ENCODE peak calls at places on chromosomes 2 and 18, in nine cellular contexts. P is fibroblast of lung, I is endodermal cell, S is HepG2, Z is colonic mucosa, N is stomach, D is neuronal stem cell, K is Panc1, O is left lung. W is an unnamed sample. For H3K4me1 and H3K9me3, the result is how much of the 10 kb centered on the place peaks cover.

GRCh38 chr2:203532957-203533695 is 2.0 kb downstream of the RAPH1 start:
- DNase-seq in P (peak), I (no peak), S (peak), Z (no peak), N (no peak), D (peak), K (no peak), O (no peak), W (peak)

GRCh38 chr2:71831208-71831577 is 316.5 kb downstream of the CYP26B1 start:
- DNase-seq in P (peak), I (peak), S (no peak), Z (no peak), N (peak), D (no peak), K (no peak), O (no peak), W (no peak)

GRCh38 chr2:28319118-28320008 is 73.3 kb upstream of the FOSL2 start:
- DNase-seq in P (no peak), I (peak), S (peak), Z (no peak), N (no peak), D (no peak), K (no peak), O (no peak), W (no peak)

GRCh38 chr2:171941316-171941699 is 19.0 kb downstream of the HAT1 start:
- DNase-seq in P (no peak), I (no peak), S (no peak), Z (no peak), N (no peak), D (no peak), K (no peak), O (no peak), W (no peak)

GRCh38 chr18:39839782-39840181 is 2115.3 kb upstream of the PIK3C3 start:
- DNase-seq in P (peak), I (no peak), S (no peak), Z (no peak), N (no peak), D (no peak), K (no peak), O (no peak), W (no peak)

GRCh38 chr2:227888289-227888688 is 16.9 kb downstream of the DAW1 start:
- DNase-seq in P (no peak), I (peak), S (no peak), Z (peak), N (no peak), D (no peak), K (no peak), O (no peak), W (no peak)

GRCh38 chr2:231634412-231634811 is 41.7 kb downstream of the TEX44 start:
- DNase-seq in P (no peak), I (no peak), S (no peak), Z (no peak), N (no peak), D (no peak), K (no peak), O (no peak), W (no peak)

GRCh38 chr2:241422350-241422749 is 66.3 kb downstream of the FARP2 start:
- DNase-seq in P (no peak), I (no peak), S (no peak), Z (no peak), N (no peak), D (no peak), K (no peak), O (no peak), W (no peak)

GRCh38 chr18:25568926-25569325 is 217.0 kb upstream of the ZNF521 start:
- DNase-seq in P (no peak), I (no peak), S (no peak), Z (no peak), N (no peak), D (no peak), K (no peak), O (no peak), W (no peak)

GRCh38 chr2:80462654-80463053 is 158.1 kb upstream of the LRRTM1 start:
- DNase-seq in P (no peak), I (no peak), S (no peak), Z (no peak), N (no peak), D (no peak), K (no peak), O (no peak), W (no peak)

GRCh38 chr18:25866331-25866730 is 224.1 kb downstream of the SS18 start:
- DNase-seq in P (no peak), I (no peak), S (no peak), Z (no peak), N (no peak), D (no peak), K (no peak), O (no peak), W (no peak)

GRCh38 chr2:237500681-237501424 is 13.8 kb downstream of the MLPH start:
- DNase-seq in P (peak), I (no peak), S (no peak), Z (no peak), N (no peak), D (no peak), K (peak), O (no peak), W (no peak)

GRCh38 chr2:172930871-172931255 is 144.8 kb upstream of the MAP3K20 start:
- DNase-seq in P (no peak), I (no peak), S (no peak), Z (no peak), N (no peak), D (no peak), K (no peak), O (no peak), W (no peak)

GRCh38 chr2:58427572-58428285 is 186.6 kb upstream of the FANCL start:
- DNase-seq in P (peak), I (peak), S (peak), Z (peak), N (peak), D (peak), K (no peak), O (peak), W (no peak)

GRCh38 chr2:100470898-100471514 is 724 bp downstream of the NMS start:
- DNase-seq in P (peak), I (peak), S (peak), Z (no peak), N (no peak), D (peak), K (no peak), O (peak), W (no peak)

GRCh38 chr2:238139141-238139840 is 823 bp downstream of the KLHL30 start:
- DNase-seq in P (no peak), I (peak), S (no peak), Z (no peak), N (no peak), D (no peak), K (no peak), O (no peak), W (no peak)

GRCh38 chr2:127072970-127073369 is 34.0 kb downstream of the BIN1 start:
- DNase-seq in P (no peak), I (no peak), S (no peak), Z (no peak), N (no peak), D (no peak), K (no peak), O (no peak), W (no peak)

GRCh38 chr2:235639387-235639786 is 145.5 kb downstream of the AGAP1 start:
- DNase-seq in P (peak), I (no peak), S (no peak), Z (peak), N (no peak), D (no peak), K (no peak), O (peak), W (no peak)

GRCh38 chr2:151730242-151730975 is 3.9 kb downstream of the NEB start:
- DNase-seq in P (peak), I (no peak), S (no peak), Z (no peak), N (no peak), D (no peak), K (no peak), O (no peak), W (no peak)

GRCh38 chr2:226902041-226902972 is 66.5 kb downstream of the RHBDD1 start:
- DNase-seq in P (peak), I (no peak), S (no peak), Z (no peak), N (no peak), D (no peak), K (no peak), O (no peak), W (no peak)

GRCh38 chr2:23843051-23843976 is 83.6 kb downstream of the ATAD2B start:
- DNase-seq in P (peak), I (no peak), S (peak), Z (peak), N (no peak), D (no peak), K (no peak), O (no peak), W (no peak)

GRCh38 chr2:237604960-237605359 is 14.4 kb upstream of the RAB17 start:
- DNase-seq in P (no peak), I (peak), S (peak), Z (no peak), N (peak), D (no peak), K (no peak), O (no peak), W (no peak)

GRCh38 chr2:64325852-64326577 is 127.9 kb upstream of the LGALSL start:
- DNase-seq in P (no peak), I (no peak), S (no peak), Z (no peak), N (no peak), D (no peak), K (no peak), O (no peak), W (peak)

GRCh38 chr2:108534577-108535379 is 508 bp downstream of the LIMS1 start:
- DNase-seq in P (no peak), I (peak), S (peak), Z (peak), N (peak), D (peak), K (no peak), O (peak), W (peak)

GRCh38 chr18:33606621-33607020 is 28.6 kb downstream of the ASXL3 start:
- DNase-seq in P (no peak), I (no peak), S (no peak), Z (no peak), N (no peak), D (peak), K (no peak), O (no peak), W (no peak)

GRCh38 chr2:72669121-72669520 is 156.7 kb downstream of the EXOC6B start:
- DNase-seq in P (peak), I (no peak), S (no peak), Z (no peak), N (no peak), D (no peak), K (no peak), O (no peak), W (no peak)

GRCh38 chr2:241218131-241219029 is 29.9 kb downstream of the ANO7 start:
- DNase-seq in P (no peak), I (peak), S (peak), Z (peak), N (peak), D (peak), K (no peak), O (peak), W (peak)

GRCh38 chr2:56009758-56010534 is 86.4 kb upstream of the EFEMP1 start:
- DNase-seq in P (peak), I (no peak), S (peak), Z (no peak), N (no peak), D (no peak), K (peak), O (no peak), W (no peak)

GRCh38 chr2:189580267-189580661 is 322 bp downstream of the SLC40A1 start:
- DNase-seq in P (peak), I (peak), S (peak), Z (no peak), N (peak), D (no peak), K (no peak), O (peak), W (no peak)

GRCh38 chr18:63043516-63043915 is 276.1 kb downstream of the BCL2 start:
- DNase-seq in P (peak), I (no peak), S (no peak), Z (no peak), N (no peak), D (no peak), K (no peak), O (no peak), W (no peak)

GRCh38 chr18:63107171-63107850 is 212.3 kb downstream of the BCL2 start:
- DNase-seq in P (no peak), I (no peak), S (no peak), Z (no peak), N (no peak), D (no peak), K (no peak), O (no peak), W (no peak)

GRCh38 chr2:65436169-65436824 is 3.9 kb upstream of the SPRED2 start:
- DNase-seq in P (peak), I (peak), S (peak), Z (peak), N (peak), D (peak), K (peak), O (peak), W (peak)

GRCh38 chr2:74385396-74385795 is 5.3 kb upstream of the DCTN1 start:
- DNase-seq in P (no peak), I (no peak), S (no peak), Z (no peak), N (no peak), D (no peak), K (no peak), O (no peak), W (no peak)

GRCh38 chr2:158724803-158725271 is 70.3 kb upstream of the DAPL1 start:
- DNase-seq in P (peak), I (peak), S (no peak), Z (no peak), N (peak), D (no peak), K (no peak), O (peak), W (no peak)

GRCh38 chr2:121888189-121888557 is 132.7 kb downstream of the TSN start:
- DNase-seq in P (no peak), I (peak), S (peak), Z (no peak), N (no peak), D (no peak), K (no peak), O (no peak), W (no peak)

GRCh38 chr2:239223029-239223329 is 177.8 kb downstream of the HDAC4 start:
- DNase-seq in P (peak), I (no peak), S (peak), Z (no peak), N (peak), D (no peak), K (no peak), O (no peak), W (no peak)

GRCh38 chr2:239222346-239223028 is 178.3 kb downstream of the HDAC4 start:
- DNase-seq in P (peak), I (no peak), S (no peak), Z (no peak), N (peak), D (no peak), K (no peak), O (no peak), W (no peak)

GRCh38 chr2:239224249-239224605 is 176.6 kb downstream of the HDAC4 start:
- DNase-seq in P (no peak), I (no peak), S (no peak), Z (no peak), N (no peak), D (no peak), K (no peak), O (no peak), W (no peak)

GRCh38 chr2:239225456-239225855 is 175.4 kb downstream of the HDAC4 start:
- DNase-seq in P (no peak), I (no peak), S (no peak), Z (no peak), N (peak), D (no peak), K (no peak), O (no peak), W (no peak)

DNA sequence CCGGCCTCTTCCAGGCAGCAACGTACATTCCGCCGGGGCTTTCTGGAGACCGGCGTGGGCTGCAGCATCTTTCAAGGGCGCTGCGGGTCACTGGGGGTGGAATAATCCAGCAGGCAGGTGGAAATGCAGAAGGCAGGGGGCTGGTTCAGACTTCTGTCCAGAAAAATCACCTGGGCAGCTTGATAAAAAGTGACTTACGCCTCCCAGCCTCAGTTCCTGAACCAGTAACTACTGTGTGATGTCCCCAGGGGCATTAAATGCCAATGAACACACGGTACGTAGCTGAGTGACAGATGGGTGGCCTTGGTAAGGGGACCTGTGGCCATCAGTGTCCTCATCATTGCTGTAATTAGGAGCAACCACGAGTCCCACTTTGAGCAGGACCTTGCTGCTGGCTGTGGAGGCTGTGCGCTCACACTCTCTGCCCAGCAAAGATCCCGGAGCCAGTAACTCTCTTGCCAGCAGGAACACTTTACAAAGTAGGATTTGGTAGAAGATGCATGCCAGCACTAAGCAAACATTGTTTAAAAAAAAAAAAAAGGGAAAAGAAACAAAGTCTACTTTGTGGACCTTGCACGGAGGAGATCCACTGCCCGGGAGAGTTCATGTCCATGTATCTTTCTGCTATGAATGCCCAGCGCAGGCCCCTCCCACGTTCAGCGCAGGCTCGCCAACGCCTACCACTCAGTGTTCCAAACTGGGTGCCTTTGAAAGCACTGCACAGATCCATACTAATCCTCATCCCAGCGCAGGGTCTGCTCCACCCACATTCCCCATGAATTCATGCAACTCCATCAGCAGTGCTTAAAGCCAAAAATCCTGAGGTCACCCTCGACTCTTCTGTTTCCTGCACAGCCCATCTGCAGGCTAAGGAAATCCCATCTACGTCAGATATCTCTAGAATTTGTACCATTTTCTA is 177.2 kb downstream of the HDAC4 start:
- DNase-seq in P (peak), I (no peak), S (peak), Z (peak), N (peak), D (no peak), K (no peak), O (no peak), W (no peak)
- H3K4me1 ChIP-seq in P (under half), I (under half), S (under half), Z (under half), N (half or more), D (under half), K (under half), O (half or more), W (under half)

GRCh38 chr2:16200791-16201190 is 260.4 kb downstream of the MYCN start:
- DNase-seq in P (no peak), I (no peak), S (no peak), Z (no peak), N (no peak), D (no peak), K (no peak), O (no peak), W (no peak)
- H3K9me3 ChIP-seq in P (under half), I (under half), S (under half), Z (under half), N (under half), D (under half), K (under half), O (under half), W (under half)

GRCh38 chr2:68770271-68771111 is 35.9 kb downstream of the ARHGAP25 start:
- DNase-seq in P (no peak), I (no peak), S (no peak), Z (no peak), N (no peak), D (no peak), K (no peak), O (no peak), W (peak)

GRCh38 chr2:68769586-68770270 is 35.1 kb downstream of the ARHGAP25 start:
- DNase-seq in P (no peak), I (no peak), S (no peak), Z (no peak), N (no peak), D (no peak), K (no peak), O (no peak), W (no peak)

GRCh38 chr2:68768951-68769350 is 34.3 kb downstream of the ARHGAP25 start:
- DNase-seq in P (no peak), I (no peak), S (no peak), Z (no peak), N (no peak), D (no peak), K (no peak), O (no peak), W (no peak)

GRCh38 chr2:68772109-68772508 is 37.5 kb downstream of the ARHGAP25 start:
- DNase-seq in P (no peak), I (no peak), S (no peak), Z (no peak), N (no peak), D (no peak), K (no peak), O (no peak), W (no peak)

DNA sequence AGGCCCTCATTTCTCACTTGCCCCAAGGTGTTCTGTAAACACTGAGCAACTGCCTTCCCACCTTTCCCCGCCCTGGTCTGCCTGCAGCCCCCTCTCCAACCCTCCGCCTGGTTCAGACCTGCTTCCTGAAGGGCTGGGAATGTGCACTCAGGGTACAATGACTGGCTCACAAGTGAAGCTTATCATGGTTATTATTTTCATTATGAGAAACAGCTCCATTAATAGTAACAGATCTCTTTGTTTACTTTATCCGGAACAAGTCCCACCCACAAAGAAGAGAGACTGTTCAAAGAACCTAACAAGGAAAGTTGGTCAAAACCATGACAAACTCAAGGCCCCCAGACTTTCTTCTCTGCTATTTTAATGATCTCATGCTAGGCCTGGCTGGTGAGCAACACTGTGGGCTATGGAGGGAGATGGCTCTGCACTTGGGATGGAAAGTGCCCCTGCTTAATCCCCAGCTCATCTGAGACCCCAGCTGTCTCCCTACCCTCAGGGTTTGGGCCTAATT is 36.7 kb downstream of the ARHGAP25 start:
- DNase-seq in P (peak), I (no peak), S (no peak), Z (no peak), N (no peak), D (no peak), K (no peak), O (no peak), W (peak)
- H3K4me1 ChIP-seq in P (under half), I (under half), S (under half), Z (under half), N (under half), D (under half), K (under half), O (under half), W (half or more)

DNA sequence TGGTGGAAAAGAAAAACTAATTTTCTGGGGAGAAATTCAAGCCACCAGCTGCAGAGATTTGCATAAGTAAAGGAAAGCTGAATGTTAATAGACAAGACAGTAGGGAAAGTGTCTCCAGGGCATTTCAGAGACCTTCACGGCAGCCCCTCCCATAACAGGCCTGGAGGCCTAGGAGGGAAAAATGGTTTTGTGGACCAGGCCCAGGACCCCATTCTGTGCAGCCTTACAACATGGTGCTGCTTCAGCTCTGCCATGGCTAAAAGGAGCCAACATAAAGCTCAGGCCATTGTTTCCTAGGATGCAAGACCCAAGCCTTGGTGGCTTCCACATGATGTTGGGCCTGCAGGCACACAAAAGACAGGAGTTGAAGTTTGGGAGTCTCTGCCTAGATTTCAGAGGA is 697.1 kb downstream of the SOCS6 start:
- DNase-seq in P (no peak), I (no peak), S (no peak), Z (no peak), N (no peak), D (no peak), K (no peak), O (no peak), W (no peak)
- H3K9me3 ChIP-seq in P (under half), I (half or more), S (under half), Z (under half), N (under half), D (under half), K (under half), O (under half), W (under half)